ENCODE peak calls at places on chromosomes 1 and 21, in six cellular contexts. W is iris pigment epithelial cell, U is cardiac muscle cell, D is iPS-NIHi11, R is upper lobe of left lung, H is Panc1. E is an unnamed sample.

GRCh38 chr1:195664628-195665027 is 943.6 kb downstream of the KCNT2 start:
- DNase-seq in W (peak), U (peak), D (no peak), R (no peak), H (no peak), E (peak)

GRCh38 chr1:104387716-104388508 is 638.2 kb downstream of the AMY1C start:
- DNase-seq in W (no peak), U (no peak), D (no peak), R (no peak), H (no peak), E (no peak)

GRCh38 chr21:34544032-34544496 is 32.1 kb upstream of the KCNE1 start:
- DNase-seq in W (peak), U (peak), D (peak), R (no peak), H (no peak), E (peak)

GRCh38 chr1:247007511-247008405 is at the start of gene ZNF695:
- DNase-seq in W (peak), U (peak), D (peak), R (peak), H (peak), E (peak)

GRCh38 chr1:41670558-41670957 is 186.1 kb upstream of the EDN2 start:
- DNase-seq in W (peak), U (peak), D (no peak), R (no peak), H (no peak), E (no peak)

GRCh38 chr21:45356653-45357435 is 48.1 kb upstream of the COL18A1 start:
- DNase-seq in W (no peak), U (no peak), D (no peak), R (no peak), H (no peak), E (no peak)

GRCh38 chr1:10741696-10742095 is 54.8 kb downstream of the CASZ1 start:
- DNase-seq in W (no peak), U (no peak), D (no peak), R (no peak), H (no peak), E (no peak)

GRCh38 chr1:151968058-151968457 is 25.6 kb downstream of the S100A10 start:
- DNase-seq in W (peak), U (peak), D (peak), R (no peak), H (no peak), E (peak)

GRCh38 chr1:109535481-109535880 is 4.2 kb upstream of the GPR61 start:
- DNase-seq in W (no peak), U (no peak), D (no peak), R (no peak), H (no peak), E (no peak)

GRCh38 chr1:115925511-115925910 is 50.8 kb upstream of the SLC22A15 start:
- DNase-seq in W (no peak), U (no peak), D (no peak), R (peak), H (no peak), E (no peak)

GRCh38 chr1:241330619-241331327 is 26.2 kb downstream of the RGS7 start:
- DNase-seq in W (no peak), U (no peak), D (no peak), R (no peak), H (no peak), E (no peak)

GRCh38 chr1:244113532-244114320 is 62.6 kb downstream of the ZBTB18 start:
- DNase-seq in W (peak), U (peak), D (no peak), R (no peak), H (no peak), E (no peak)

GRCh38 chr1:30782361-30783243 is 25.0 kb upstream of the LAPTM5 start:
- DNase-seq in W (peak), U (peak), D (peak), R (peak), H (no peak), E (no peak)

GRCh38 chr1:66732407-66733166 is 19.7 kb upstream of the DYNLT5 start:
- DNase-seq in W (no peak), U (no peak), D (no peak), R (no peak), H (no peak), E (no peak)

GRCh38 chr1:3695326-3696217 is 43.3 kb downstream of the TP73 start:
- DNase-seq in W (peak), U (peak), D (peak), R (peak), H (no peak), E (no peak)

GRCh38 chr1:182644863-182645262 is 39.5 kb downstream of the RGS8 start:
- DNase-seq in W (no peak), U (no peak), D (no peak), R (no peak), H (no peak), E (no peak)

GRCh38 chr21:26920055-26920454 is 46.8 kb downstream of the ADAMTS5 start:
- DNase-seq in W (peak), U (no peak), D (no peak), R (no peak), H (no peak), E (no peak)

GRCh38 chr21:46208761-46209721 is 19.5 kb downstream of the LSS start:
- DNase-seq in W (no peak), U (no peak), D (no peak), R (peak), H (no peak), E (no peak)

GRCh38 chr1:110403805-110404204 is 3.7 kb downstream of the LAMTOR5 start:
- DNase-seq in W (no peak), U (no peak), D (no peak), R (no peak), H (no peak), E (no peak)

GRCh38 chr21:38843806-38844479 is 38.2 kb downstream of the ETS2 start:
- DNase-seq in W (peak), U (peak), D (no peak), R (no peak), H (no peak), E (no peak)

GRCh38 chr1:235953801-235954200 is 87.1 kb upstream of the LYST start:
- DNase-seq in W (peak), U (peak), D (no peak), R (no peak), H (no peak), E (no peak)

GRCh38 chr1:228397966-228398365 is 8.7 kb downstream of the TRIM11 start:
- DNase-seq in W (no peak), U (no peak), D (no peak), R (no peak), H (no peak), E (no peak)

GRCh38 chr1:28326980-28327379 is 1.9 kb upstream of the MED18 start:
- DNase-seq in W (no peak), U (no peak), D (no peak), R (no peak), H (no peak), E (no peak)

GRCh38 chr1:88800382-88801051 is 90.8 kb downstream of the GTF2B start:
- DNase-seq in W (peak), U (peak), D (peak), R (no peak), H (peak), E (no peak)

GRCh38 chr21:15057290-15057689 is 7.5 kb downstream of the NRIP1 start:
- DNase-seq in W (no peak), U (no peak), D (no peak), R (no peak), H (no peak), E (no peak)

GRCh38 chr21:41164981-41165650 is 2.8 kb upstream of the BACE2 start:
- DNase-seq in W (no peak), U (peak), D (no peak), R (no peak), H (peak), E (no peak)

GRCh38 chr1:151056149-151056548 is 3.3 kb downstream of the CDC42SE1 start:
- DNase-seq in W (no peak), U (no peak), D (no peak), R (no peak), H (no peak), E (no peak)

GRCh38 chr1:33007190-33008050 is 29.3 kb downstream of the AK2 start:
- DNase-seq in W (peak), U (peak), D (peak), R (no peak), H (peak), E (no peak)

GRCh38 chr1:204377800-204378608 is 18.3 kb upstream of the PLEKHA6 start:
- DNase-seq in W (peak), U (no peak), D (peak), R (peak), H (no peak), E (no peak)

GRCh38 chr1:156379420-156380165 is 10.6 kb downstream of the RHBG start:
- DNase-seq in W (no peak), U (peak), D (peak), R (no peak), H (no peak), E (no peak)

GRCh38 chr1:36446261-36446660 is 4.0 kb downstream of the OSCP1 start:
- DNase-seq in W (peak), U (no peak), D (peak), R (no peak), H (no peak), E (no peak)

E was measured in SW 1271.